ENCODE peak calls at places on chromosomes 1 and 21, in five cellular contexts. R is body of pancreas, C is GM06990, D is breast epithelium, T is astrocyte of the spinal cord. I is an unnamed sample.

GRCh38 chr1:93734999-93735398 is 53.4 kb upstream of the BCAR3 start:
- DNase-seq in T (no peak), C (no peak), D (no peak), R (no peak), I (no peak)

GRCh38 chr1:109208431-109208830 is 5.3 kb upstream of the SARS1 start:
- DNase-seq in R (no peak), C (no peak), T (no peak), D (no peak), I (no peak)

GRCh38 chr1:30744060-30744756 is 13.4 kb downstream of the LAPTM5 start:
- DNase-seq in D (no peak), T (no peak), R (no peak), C (peak; percentile 60), I (no peak)

GRCh38 chr1:227654858-227655752 is 80.0 kb downstream of the JMJD4 start:
- DNase-seq in T (peak; percentile 5), C (no peak), D (no peak), R (no peak), I (no peak)

GRCh38 chr21:17925900-17926299 is 106.7 kb upstream of the C21orf91 start:
- DNase-seq in R (no peak), T (peak; percentile 51), C (no peak), D (no peak), I (no peak)

GRCh38 chr1:112997781-112998180 is 41.8 kb upstream of the SLC16A1 start:
- DNase-seq in D (no peak), R (no peak), C (no peak), T (no peak), I (no peak)

GRCh38 chr1:110916669-110917306 is 43.8 kb downstream of the CD53 start:
- DNase-seq in D (no peak), R (no peak), C (no peak), T (no peak), I (peak; percentile 14)

GRCh38 chr1:223123238-223123976 is 19.6 kb downstream of the TLR5 start:
- DNase-seq in C (peak; percentile 26), T (peak; percentile 44), D (peak; percentile 47), R (peak; percentile 78), I (peak; percentile 61)

GRCh38 chr1:36352910-36353878 is 29.7 kb upstream of the EVA1B start:
- DNase-seq in R (no peak), T (peak; percentile 79), D (no peak), C (no peak), I (peak; percentile 68)

GRCh38 chr21:45797338-45797737 is 153.8 kb downstream of the PCBP3 start:
- DNase-seq in T (no peak), R (no peak), D (no peak), C (no peak), I (no peak)

GRCh38 chr1:71918630-71919029 is 363.7 kb downstream of the NEGR1 start:
- DNase-seq in R (no peak), C (no peak), D (no peak), T (no peak), I (no peak)

GRCh38 chr1:199129247-199129646 is 490.4 kb downstream of the PTPRC start:
- DNase-seq in R (no peak), C (no peak), D (no peak), T (no peak), I (peak; percentile 3)

GRCh38 chr1:208252126-208252853 is 8.1 kb upstream of the PLXNA2 start:
- DNase-seq in T (no peak), C (no peak), D (no peak), R (no peak), I (no peak)

GRCh38 chr1:82777240-82777639 is 976.5 kb downstream of the ADGRL2 start:
- DNase-seq in T (no peak), R (no peak), D (no peak), C (no peak), I (no peak)

GRCh38 chr1:178133291-178133989 is 39.5 kb downstream of the RASAL2 start:
- DNase-seq in D (no peak), R (no peak), T (no peak), C (no peak), I (no peak)

GRCh38 chr1:31373897-31374486 is 1.1 kb upstream of the FABP3 start:
- DNase-seq in R (no peak), D (no peak), T (no peak), C (no peak), I (no peak)

GRCh38 chr1:167544447-167544846 is 9.1 kb downstream of the CREG1 start:
- DNase-seq in R (no peak), D (peak; percentile 66), T (no peak), C (no peak), I (no peak)

GRCh38 chr1:156583821-156584622 is 4.5 kb downstream of the TTC24 start:
- DNase-seq in T (peak; percentile 82), D (peak; percentile 57), C (no peak), R (peak; percentile 79), I (peak; percentile 82)

GRCh38 chr1:119648620-119649004 is 546 bp upstream of the ZNF697 start:
- DNase-seq in C (no peak), D (no peak), T (no peak), R (no peak), I (no peak)

GRCh38 chr1:119646521-119647227 is 1.4 kb downstream of the ZNF697 start:
- DNase-seq in C (no peak), R (no peak), T (peak; percentile 83), D (no peak), I (peak; percentile 64)

GRCh38 chr1:119647228-119647733 is 785 bp downstream of the ZNF697 start:
- DNase-seq in T (peak; percentile 15), D (no peak), R (peak; percentile 21), C (no peak), I (no peak)

GRCh38 chr1:119651133-119651532 is 3.1 kb upstream of the ZNF697 start:
- DNase-seq in T (no peak), C (no peak), R (no peak), D (no peak), I (no peak)

DNA sequence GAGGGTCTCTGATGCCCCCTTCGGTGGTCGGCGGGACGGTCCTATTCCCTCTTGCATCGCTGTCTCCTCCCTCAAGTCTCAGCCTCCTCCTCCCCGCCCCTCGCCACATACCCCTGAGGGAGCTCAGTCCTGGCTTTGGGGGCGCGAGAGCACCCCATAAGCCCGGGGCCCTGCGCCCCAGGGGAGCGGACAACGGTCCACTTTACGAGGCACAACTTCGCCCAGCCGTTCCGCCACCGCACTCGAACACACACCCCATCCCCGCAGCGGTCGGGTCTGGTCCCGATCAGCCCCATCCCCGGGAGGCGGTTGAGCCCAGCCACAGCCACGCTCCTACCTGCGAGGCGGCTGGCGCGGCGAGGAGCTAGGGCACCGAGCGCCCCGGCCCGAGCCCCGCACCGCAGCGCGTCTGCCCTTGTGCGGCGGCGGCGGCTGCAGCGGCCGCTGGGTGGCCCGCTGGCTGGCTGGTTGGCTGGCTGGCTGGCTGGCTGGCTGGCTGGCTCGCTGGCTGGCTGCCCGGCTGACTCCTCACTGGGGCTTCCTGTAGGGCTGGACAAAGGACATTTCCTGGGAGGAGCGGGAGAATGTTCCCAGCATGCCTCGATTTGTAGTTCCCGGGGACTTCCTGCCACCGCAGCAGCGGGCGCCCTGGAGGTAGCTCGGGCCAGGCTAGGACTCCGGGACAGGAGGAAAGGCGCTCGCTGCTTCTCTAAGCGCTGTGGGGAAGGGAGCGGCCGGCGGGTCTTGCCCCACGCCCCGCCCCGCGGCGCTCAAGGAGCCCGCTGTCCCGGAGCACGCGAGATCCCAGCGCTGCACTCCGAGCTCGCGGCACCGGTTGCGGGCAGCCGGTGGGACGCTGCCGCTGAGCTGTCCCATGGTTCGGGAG is at the start of gene ZNF697:
- DNase-seq in D (peak; percentile 95), C (peak; percentile 81), T (peak; percentile 98), R (peak; percentile 99), I (peak; percentile 97)
- TF ChIP-seq CTCF in D (peak; percentile 8), C (no peak), T (peak; percentile 41), R (peak; percentile 7), I (peak; percentile 59)

GRCh38 chr21:42411197-42411869 is 7.6 kb downstream of the UBASH3A start:
- DNase-seq in T (no peak), D (no peak), C (no peak), R (no peak), I (no peak)
- TF ChIP-seq CTCF in T (no peak), D (no peak), C (no peak), R (no peak), I (no peak)

DNA sequence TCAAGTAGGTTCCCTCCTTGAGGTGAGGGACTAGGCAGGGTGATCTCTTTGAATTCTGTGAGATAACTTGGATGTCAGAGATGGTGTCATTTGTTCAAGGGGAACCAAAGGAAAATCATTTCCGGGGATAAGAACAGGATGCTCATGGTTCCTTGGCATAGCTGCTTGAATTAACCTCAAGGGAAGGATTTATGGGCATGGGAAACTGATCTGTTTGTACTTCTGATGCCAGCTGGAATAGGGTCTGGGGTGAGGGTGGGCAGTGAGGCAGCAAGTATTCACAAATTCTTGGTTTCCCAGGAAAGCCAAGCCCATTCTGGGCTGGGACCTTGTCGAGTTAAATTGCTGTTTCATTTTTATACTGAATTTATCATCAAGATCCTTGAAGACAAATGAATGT is 14.1 kb downstream of the INTS3 start:
- DNase-seq in D (no peak), T (no peak), R (no peak), C (no peak), I (no peak)
- TF ChIP-seq CTCF in D (no peak), T (no peak), R (no peak), C (no peak), I (no peak)

DNA sequence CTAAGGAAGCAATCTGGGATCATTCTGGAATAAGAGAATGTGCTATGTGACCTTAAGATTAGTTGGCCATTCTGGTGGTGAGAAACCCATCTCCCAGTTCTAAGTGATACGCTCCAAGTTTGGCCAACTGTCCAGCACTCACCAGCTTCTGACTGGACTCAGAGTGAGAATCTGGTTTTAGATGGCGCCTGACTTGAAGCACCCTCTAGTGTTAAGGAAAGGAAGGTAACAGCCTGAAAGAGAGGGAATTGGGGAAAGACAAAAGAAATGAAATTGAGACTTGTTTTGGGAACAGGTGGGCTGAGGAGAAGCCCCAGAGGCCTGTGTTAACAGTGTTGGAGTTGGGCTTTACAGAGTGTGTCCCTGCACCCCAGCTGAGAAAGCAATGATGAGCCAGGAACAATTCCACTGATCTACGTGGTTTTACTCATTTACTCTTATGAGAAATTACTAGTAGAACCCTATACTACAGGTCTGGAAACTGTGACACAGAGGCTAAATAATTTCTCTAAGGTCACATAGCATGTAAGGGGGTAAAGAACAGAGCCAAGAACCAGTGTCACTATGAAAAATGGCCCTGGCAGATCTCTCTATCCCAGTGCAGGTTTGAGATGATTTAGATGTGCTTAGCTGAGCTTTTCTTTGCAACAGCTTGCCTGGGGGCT is 9.3 kb upstream of the FCAMR start:
- DNase-seq in T (peak; percentile 15), C (no peak), R (no peak), D (no peak), I (peak; percentile 5)
- TF ChIP-seq CTCF in T (peak; percentile 72), C (peak; percentile 71), R (no peak), D (no peak), I (peak; percentile 74)

GRCh38 chr1:243708210-243708609 is 141.8 kb downstream of the AKT3 start:
- DNase-seq in C (no peak), T (peak; percentile 28), D (no peak), R (no peak), I (no peak)
- TF ChIP-seq CTCF in C (no peak), T (peak; percentile 16), D (no peak), R (no peak), I (no peak)